ENCODE peak calls at places on chromosomes 3 and 15, in nine cellular contexts. Z is progenitor cell of endocrine pancreas; V is LoVo; Y is stimulated activated CD4-positive, alpha-beta T cell treated with anti-CD3 and anti-CD28 coated beads, Interleukin-4, amount 100 ng/mL, for 48 hours; A is GM12864; R is astrocyte; Q is stimulated activated naive CD8-positive, alpha-beta T cell treated with anti-CD3 and anti-CD28 coated beads, Interleukin-15, Interleukin-2, amounts not matched to agents 100 U/mL and 50 U/mL, for 24 hours; I is T1000; J is choroid plexus epithelial cell. O is an unnamed sample.

GRCh38 chr15:62369454-62369853 is 204.4 kb upstream of the C2CD4B start:
- DNase-seq in Z (no peak), R (no peak), A (no peak), Q (no peak), Y (no peak), J (no peak), I (no peak), V (no peak), O (no peak)

GRCh38 chr15:62165029-62165792 is at the start of gene C2CD4B:
- DNase-seq in Y (peak), R (no peak), J (no peak), I (no peak), Q (peak), Z (peak), V (no peak), A (no peak), O (no peak)

GRCh38 chr15:77097317-77097721 is 26.4 kb upstream of the TSPAN3 start:
- DNase-seq in R (no peak), I (no peak), A (no peak), Y (no peak), Q (no peak), J (no peak), Z (no peak), V (no peak), O (no peak)

GRCh38 chr15:92629975-92630626 is 25.5 kb downstream of the FAM174B start:
- DNase-seq in Y (no peak), Z (no peak), I (no peak), A (no peak), J (no peak), V (no peak), Q (no peak), R (no peak), O (no peak)

GRCh38 chr15:67174864-67175573 is 79.4 kb downstream of the AAGAB start:
- DNase-seq in Q (peak), Z (no peak), R (peak), A (no peak), V (peak), Y (peak), J (no peak), I (peak), O (peak)

GRCh38 chr3:27633224-27633545 is 88.9 kb downstream of the EOMES start:
- DNase-seq in Y (no peak), A (no peak), R (peak), J (no peak), Z (no peak), Q (no peak), I (no peak), V (peak), O (peak)

GRCh38 chr15:68667800-68668625 is 89.2 kb downstream of the CORO2B start:
- DNase-seq in A (no peak), V (no peak), R (no peak), I (no peak), J (no peak), Y (no peak), Z (no peak), Q (no peak), O (no peak)

GRCh38 chr3:104805042-104805441 is 561.7 kb upstream of the ALCAM start:
- DNase-seq in Y (no peak), I (no peak), R (no peak), J (no peak), A (no peak), Q (no peak), Z (no peak), V (no peak), O (no peak)

GRCh38 chr15:38267416-38268022 is 14.9 kb downstream of the SPRED1 start:
- DNase-seq in V (no peak), Z (no peak), A (no peak), I (no peak), Y (no peak), R (peak), Q (no peak), J (peak), O (peak)

GRCh38 chr3:63990733-63991132 is 32.6 kb downstream of the PSMD6 start:
- DNase-seq in J (no peak), Z (no peak), Q (no peak), Y (no peak), R (no peak), V (no peak), A (no peak), I (no peak), O (no peak)

GRCh38 chr15:51186121-51186795 is 91.6 kb upstream of the TNFAIP8L3 start:
- DNase-seq in Q (no peak), Y (no peak), J (no peak), Z (no peak), A (no peak), I (no peak), V (no peak), R (no peak), O (no peak)

GRCh38 chr15:91253605-91254004 is 153.5 kb downstream of the SV2B start:
- DNase-seq in J (no peak), Y (no peak), I (no peak), Z (no peak), Q (no peak), R (no peak), V (no peak), A (no peak), O (no peak)

GRCh38 chr3:5791558-5791957 is 604.1 kb downstream of the EDEM1 start:
- DNase-seq in R (peak), Z (no peak), J (peak), Y (no peak), A (no peak), Q (no peak), V (no peak), I (no peak), O (peak)

GRCh38 chr15:98581715-98582114 is 66.6 kb upstream of the IGF1R start:
- DNase-seq in Z (no peak), Y (no peak), V (no peak), A (no peak), J (no peak), Q (no peak), I (no peak), R (no peak), O (no peak)

GRCh38 chr15:66931768-66932633 is 133.4 kb upstream of the SMAD3 start:
- DNase-seq in J (peak), I (peak), A (no peak), V (peak), Y (no peak), Z (no peak), R (peak), Q (no peak), O (peak)

GRCh38 chr3:190124067-190124466 is 3.4 kb upstream of the P3H2 start:
- DNase-seq in R (no peak), Q (no peak), I (no peak), A (no peak), Y (no peak), J (no peak), Z (no peak), V (no peak), O (no peak)

GRCh38 chr3:59607628-59608027 is 557.8 kb upstream of the CFAP20DC start:
- DNase-seq in J (peak), R (no peak), Z (no peak), I (no peak), V (no peak), Q (no peak), Y (no peak), A (no peak), O (peak)

O was measured in iris pigment epithelial cell.